ENCODE peak calls at places on chromosomes 6 and 20, in seven cellular contexts. Z is activated effector memory CD4-positive, alpha-beta T cell treated with Interleukin-2 at 50 U/mL for 16 hours; Y is aorta; F is ELR; P is skeletal muscle cell; G is HS-5; B is stomach. H is an unnamed sample.

GRCh38 chr20:63092660-63093215 is 86.0 kb upstream of the BHLHE23 start:
- DNase-seq in F (no peak), G (no peak), Y (peak; percentile 41), B (no peak), P (no peak), Z (no peak), H (no peak)

GRCh38 chr6:135145509-135145865 is 35.6 kb upstream of the MYB start:
- DNase-seq in F (no peak), Y (no peak), Z (no peak), B (no peak), G (no peak), P (no peak), H (no peak)

GRCh38 chr20:3084283-3084985 is at the start of gene AVP:
- DNase-seq in G (no peak), Z (no peak), P (no peak), B (no peak), F (no peak), Y (no peak), H (no peak)

GRCh38 chr6:32192608-32193039 is at the start of gene GPSM3:
- DNase-seq in Z (peak; percentile 63), B (peak; percentile 54), F (peak; percentile 68), P (no peak), G (no peak), Y (no peak), H (no peak)

GRCh38 chr20:12610871-12611270 is 397.9 kb upstream of the SPTLC3 start:
- DNase-seq in B (no peak), G (no peak), F (no peak), Z (no peak), P (no peak), Y (no peak), H (no peak)

GRCh38 chr6:119119989-119120388 is 41.5 kb upstream of the FAM184A start:
- DNase-seq in Y (no peak), G (peak; percentile 11), F (peak; percentile 18), P (peak; percentile 71), Z (no peak), B (no peak), H (no peak)

GRCh38 chr6:43267619-43268347 is 24.5 kb downstream of the TTBK1 start:
- DNase-seq in B (no peak), Y (no peak), G (no peak), F (no peak), Z (no peak), P (no peak), H (no peak)

GRCh38 chr20:23117738-23118137 is 31.6 kb upstream of the CD93 start:
- DNase-seq in Z (no peak), B (no peak), G (no peak), Y (peak; percentile 41), F (no peak), P (no peak), H (no peak)

GRCh38 chr6:2949536-2950083 is 21.8 kb downstream of the SERPINB6 start:
- DNase-seq in P (no peak), F (no peak), G (no peak), Y (no peak), B (peak; percentile 4), Z (no peak), H (no peak)

GRCh38 chr20:2873747-2874041 is 413 bp downstream of the PTPRA start:
- DNase-seq in Z (no peak), F (peak; percentile 69), Y (peak; percentile 90), B (peak; percentile 51), G (no peak), P (no peak), H (peak; percentile 64)

GRCh38 chr6:138848461-138848860 is 52.6 kb downstream of the ECT2L start:
- DNase-seq in F (no peak), P (no peak), Z (no peak), G (no peak), B (no peak), Y (no peak), H (no peak)

GRCh38 chr20:31566658-31567379 is 38.3 kb upstream of the ID1 start:
- DNase-seq in F (no peak), G (no peak), P (no peak), B (peak; percentile 63), Z (no peak), Y (no peak), H (no peak)

GRCh38 chr20:53872081-53872541 is 198.3 kb downstream of the BCAS1 start:
- DNase-seq in F (peak; percentile 42), P (no peak), B (no peak), G (no peak), Z (no peak), Y (no peak), H (no peak)

GRCh38 chr6:161370882-161371281 is 97.0 kb upstream of the AGPAT4 start:
- DNase-seq in Y (no peak), P (no peak), Z (peak; percentile 51), F (peak; percentile 73), B (peak; percentile 65), G (peak; percentile 24), H (peak; percentile 75)

GRCh38 chr6:127202676-127203075 is 64.0 kb upstream of the RNF146 start:
- DNase-seq in P (no peak), G (no peak), Y (no peak), Z (no peak), F (no peak), B (no peak), H (no peak)

GRCh38 chr6:84422380-84422968 is 195.0 kb upstream of the CEP162 start:
- DNase-seq in F (peak; percentile 52), P (peak; percentile 37), Y (peak; percentile 91), Z (no peak), B (no peak), G (no peak), H (peak; percentile 80)

GRCh38 chr6:148611213-148611612 is 135.6 kb upstream of the UST start:
- DNase-seq in Z (no peak), P (peak; percentile 68), G (no peak), Y (peak; percentile 79), B (no peak), F (peak; percentile 36), H (no peak)

GRCh38 chr6:33958208-33958862 is 154.5 kb upstream of the MLN start:
- DNase-seq in F (peak; percentile 14), B (no peak), P (no peak), Y (peak; percentile 57), Z (no peak), G (no peak), H (peak; percentile 46)

GRCh38 chr20:31472395-31473330 is 2.3 kb downstream of the DEFB124 start:
- DNase-seq in B (no peak), P (no peak), Y (no peak), Z (no peak), F (no peak), G (no peak), H (no peak)

GRCh38 chr6:52087498-52087999 is at the start of gene PKHD1:
- DNase-seq in G (no peak), F (peak; percentile 35), P (no peak), Z (no peak), B (peak; percentile 48), Y (no peak), H (no peak)

GRCh38 chr20:36888880-36889516 is 13.1 kb downstream of the TLDC2 start:
- DNase-seq in G (no peak), Z (no peak), Y (peak; percentile 68), P (no peak), F (no peak), B (no peak), H (no peak)

GRCh38 chr6:52603000-52603795 is 26.3 kb upstream of the TRAM2 start:
- DNase-seq in P (peak; percentile 85), Y (no peak), G (peak; percentile 73), Z (no peak), F (peak; percentile 92), B (no peak), H (no peak)

GRCh38 chr6:46645265-46645664 is 7.4 kb downstream of the CYP39A1 start:
- DNase-seq in G (no peak), B (no peak), Z (no peak), P (no peak), Y (no peak), F (no peak), H (no peak)

GRCh38 chr6:43172127-43173007 is 1.3 kb downstream of the SRF start:
- DNase-seq in P (no peak), B (peak; percentile 39), G (no peak), Y (peak; percentile 86), F (peak; percentile 58), Z (peak; percentile 41), H (peak; percentile 57)

GRCh38 chr6:22098623-22099022 is 198.2 kb downstream of the PRL start:
- DNase-seq in F (no peak), G (no peak), Y (no peak), B (no peak), Z (no peak), P (no peak), H (no peak)

GRCh38 chr6:70337379-70338073 is 34.6 kb upstream of the COL9A1 start:
- DNase-seq in Z (no peak), F (no peak), G (no peak), P (no peak), B (no peak), Y (no peak), H (no peak)

GRCh38 chr20:51526105-51526470 is 16.4 kb downstream of the NFATC2 start:
- DNase-seq in B (no peak), G (no peak), Y (no peak), P (no peak), F (no peak), Z (no peak), H (no peak)

GRCh38 chr6:2733736-2734480 is 16.8 kb downstream of the MYLK4 start:
- DNase-seq in Z (no peak), F (no peak), Y (no peak), B (peak; percentile 45), P (no peak), G (no peak), H (no peak)

GRCh38 chr20:44392776-44393607 is 37.5 kb downstream of the HNF4A start:
- DNase-seq in B (no peak), P (no peak), F (no peak), Y (no peak), G (no peak), Z (no peak), H (no peak)

GRCh38 chr20:13029687-13030510 is 21.1 kb downstream of the SPTLC3 start:
- DNase-seq in B (peak; percentile 26), Y (peak; percentile 59), Z (no peak), F (peak; percentile 97), G (peak; percentile 97), P (peak; percentile 90), H (no peak)

GRCh38 chr6:27757307-27757706 is 154.9 kb downstream of the OR2B2 start:
- DNase-seq in Y (no peak), G (no peak), F (no peak), P (no peak), B (peak; percentile 33), Z (peak; percentile 27), H (peak; percentile 68)

GRCh38 chr6:111543913-111544435 is 61.0 kb upstream of the REV3L start:
- DNase-seq in Z (no peak), Y (no peak), P (no peak), F (no peak), B (no peak), G (no peak), H (no peak)

GRCh38 chr6:25122001-25122400 is 157.2 kb upstream of the CARMIL1 start:
- DNase-seq in F (no peak), Z (no peak), P (no peak), Y (no peak), G (no peak), B (no peak), H (no peak)

GRCh38 chr6:16128759-16129622 is at the start of gene MYLIP:
- DNase-seq in Z (peak; percentile 95), B (peak; percentile 99), P (peak; percentile 78), F (peak; percentile 90), Y (peak; percentile 99), G (peak; percentile 56), H (peak; percentile 91)

GRCh38 chr6:166952567-166953464 is 3.5 kb downstream of the RNASET2 start:
- DNase-seq in B (no peak), Z (peak; percentile 28), Y (no peak), G (no peak), P (no peak), F (no peak), H (no peak)

GRCh38 chr6:103183831-103184411 is 1675.8 kb downstream of the HACE1 start:
- DNase-seq in Y (no peak), F (peak; percentile 3), Z (no peak), B (no peak), G (no peak), P (no peak), H (no peak)

GRCh38 chr6:5840742-5841141 is 166.0 kb downstream of the NRN1 start:
- DNase-seq in B (no peak), Y (no peak), G (no peak), Z (no peak), P (no peak), F (no peak), H (peak; percentile 77)

GRCh38 chr6:129853996-129854711 is 7.0 kb downstream of the TMEM244 start:
- DNase-seq in P (no peak), B (no peak), Y (no peak), G (no peak), F (peak; percentile 85), Z (no peak), H (no peak)